ENCODE peak calls at places on chromosome 17, in nine cellular contexts. One of them, this sample, is unnamed.

GRCh38 chr17:19343671-19344151 is 18.8 kb downstream of the B9D1 start:
- DNase-seq in psoas muscle: peak; percentile 60
- DNase-seq in keratinocyte: no peak
- DNase-seq in vagina: no peak
- DNase-seq in PC-3: no peak
- DNase-seq in IMR-90: no peak
- DNase-seq in AG04450: no peak
- DNase-seq in effector memory CD4-positive, alpha-beta T cell: no peak
- DNase-seq in ovary: no peak
- DNase-seq in this sample: no peak

GRCh38 chr17:21278304-21279197 is 6.0 kb upstream of the MAP2K3 start:
- DNase-seq in vagina: no peak
- DNase-seq in effector memory CD4-positive, alpha-beta T cell: peak; percentile 49
- DNase-seq in AG04450: no peak
- DNase-seq in IMR-90: no peak
- DNase-seq in keratinocyte: no peak
- DNase-seq in psoas muscle: peak; percentile 81
- DNase-seq in ovary: no peak
- DNase-seq in PC-3: peak; percentile 38
- DNase-seq in this sample: peak; percentile 56

GRCh38 chr17:59837362-59838195 is 55.2 kb downstream of the TUBD1 start:
- DNase-seq in psoas muscle: no peak
- DNase-seq in IMR-90: peak; percentile 100
- DNase-seq in keratinocyte: peak; percentile 98
- DNase-seq in ovary: no peak
- DNase-seq in AG04450: peak; percentile 99
- DNase-seq in vagina: peak; percentile 98
- DNase-seq in PC-3: peak; percentile 100
- DNase-seq in effector memory CD4-positive, alpha-beta T cell: peak; percentile 64
- DNase-seq in this sample: peak; percentile 75

GRCh38 chr17:57433396-57433944 is 177.1 kb downstream of the MSI2 start:
- DNase-seq in AG04450: no peak
- DNase-seq in vagina: no peak
- DNase-seq in PC-3: no peak
- DNase-seq in keratinocyte: no peak
- DNase-seq in ovary: no peak
- DNase-seq in IMR-90: no peak
- DNase-seq in psoas muscle: no peak
- DNase-seq in effector memory CD4-positive, alpha-beta T cell: no peak
- DNase-seq in this sample: no peak

GRCh38 chr17:74543891-74544760 is 1.8 kb downstream of the CD300C start:
- DNase-seq in vagina: no peak
- DNase-seq in effector memory CD4-positive, alpha-beta T cell: no peak
- DNase-seq in ovary: no peak
- DNase-seq in PC-3: no peak
- DNase-seq in AG04450: no peak
- DNase-seq in IMR-90: no peak
- DNase-seq in psoas muscle: no peak
- DNase-seq in keratinocyte: no peak
- DNase-seq in this sample: no peak

GRCh38 chr17:13362341-13363122 is 239.2 kb downstream of the HS3ST3A1 start:
- DNase-seq in PC-3: peak; percentile 30
- DNase-seq in psoas muscle: no peak
- DNase-seq in keratinocyte: no peak
- DNase-seq in vagina: no peak
- DNase-seq in effector memory CD4-positive, alpha-beta T cell: no peak
- DNase-seq in AG04450: no peak
- DNase-seq in IMR-90: peak; percentile 91
- DNase-seq in ovary: no peak
- DNase-seq in this sample: no peak

GRCh38 chr17:28726396-28726911 is 421 bp upstream of the TLCD1 start:
- DNase-seq in AG04450: no peak
- DNase-seq in effector memory CD4-positive, alpha-beta T cell: peak; percentile 62
- DNase-seq in vagina: no peak
- DNase-seq in ovary: no peak
- DNase-seq in IMR-90: peak; percentile 39
- DNase-seq in PC-3: peak; percentile 54
- DNase-seq in keratinocyte: no peak
- DNase-seq in psoas muscle: no peak
- DNase-seq in this sample: no peak

GRCh38 chr17:339193-340061 is 13.2 kb downstream of the RPH3AL start:
- DNase-seq in ovary: no peak
- DNase-seq in keratinocyte: no peak
- DNase-seq in effector memory CD4-positive, alpha-beta T cell: no peak
- DNase-seq in psoas muscle: peak; percentile 44
- DNase-seq in IMR-90: no peak
- DNase-seq in AG04450: no peak
- DNase-seq in vagina: no peak
- DNase-seq in PC-3: no peak
- DNase-seq in this sample: no peak

GRCh38 chr17:55275894-55276804 is 11.4 kb downstream of the HLF start:
- DNase-seq in AG04450: no peak
- DNase-seq in ovary: peak; percentile 32
- DNase-seq in IMR-90: no peak
- DNase-seq in psoas muscle: no peak
- DNase-seq in PC-3: peak; percentile 85
- DNase-seq in keratinocyte: peak; percentile 32
- DNase-seq in vagina: no peak
- DNase-seq in effector memory CD4-positive, alpha-beta T cell: no peak
- DNase-seq in this sample: no peak

GRCh38 chr17:40718904-40719303 is 15.4 kb upstream of the KRT24 start:
- DNase-seq in vagina: no peak
- DNase-seq in psoas muscle: no peak
- DNase-seq in IMR-90: no peak
- DNase-seq in effector memory CD4-positive, alpha-beta T cell: no peak
- DNase-seq in AG04450: no peak
- DNase-seq in keratinocyte: peak; percentile 11
- DNase-seq in PC-3: peak; percentile 24
- DNase-seq in ovary: no peak
- DNase-seq in this sample: peak; percentile 25
- H3K27me3 ChIP-seq in vagina: no peaks in the 10 kb centered on the region
- H3K27me3 ChIP-seq in psoas muscle: no peaks in the 10 kb centered on the region
- H3K27me3 ChIP-seq in IMR-90: peaks cover 47% of the 10 kb centered on the region
- H3K27me3 ChIP-seq in effector memory CD4-positive, alpha-beta T cell: no peaks in the 10 kb centered on the region
- H3K27me3 ChIP-seq in AG04450: peaks cover 20% of the 10 kb centered on the region
- H3K27me3 ChIP-seq in keratinocyte: no peaks in the 10 kb centered on the region
- H3K27me3 ChIP-seq in PC-3: no peaks in the 10 kb centered on the region
- H3K27me3 ChIP-seq in ovary: no peaks in the 10 kb centered on the region
- H3K27me3 ChIP-seq in this sample: no peaks in the 10 kb centered on the region

GRCh38 chr17:39846205-39846604 is 17.9 kb downstream of the IKZF3 start:
- DNase-seq in PC-3: no peak
- DNase-seq in AG04450: no peak
- DNase-seq in vagina: no peak
- DNase-seq in psoas muscle: no peak
- DNase-seq in IMR-90: no peak
- DNase-seq in keratinocyte: no peak
- DNase-seq in effector memory CD4-positive, alpha-beta T cell: no peak
- DNase-seq in ovary: no peak
- DNase-seq in this sample: no peak
- H3K27me3 ChIP-seq in PC-3: peaks cover 18% of the 10 kb centered on the region
- H3K27me3 ChIP-seq in AG04450: peaks cover 14% of the 10 kb centered on the region
- H3K27me3 ChIP-seq in vagina: no peaks in the 10 kb centered on the region
- H3K27me3 ChIP-seq in psoas muscle: no peaks in the 10 kb centered on the region
- H3K27me3 ChIP-seq in IMR-90: peaks cover 39% of the 10 kb centered on the region
- H3K27me3 ChIP-seq in keratinocyte: peaks cover 34% of the 10 kb centered on the region
- H3K27me3 ChIP-seq in effector memory CD4-positive, alpha-beta T cell: no peaks in the 10 kb centered on the region
- H3K27me3 ChIP-seq in ovary: no peaks in the 10 kb centered on the region
- H3K27me3 ChIP-seq in this sample: no peaks in the 10 kb centered on the region

GRCh38 chr17:2852729-2853110 is 56.5 kb downstream of the RAP1GAP2 start:
- DNase-seq in AG04450: no peak
- DNase-seq in IMR-90: no peak
- DNase-seq in PC-3: no peak
- DNase-seq in ovary: no peak
- DNase-seq in psoas muscle: no peak
- DNase-seq in keratinocyte: no peak
- DNase-seq in effector memory CD4-positive, alpha-beta T cell: no peak
- DNase-seq in vagina: no peak
- DNase-seq in this sample: no peak
- H3K27me3 ChIP-seq in AG04450: peaks cover 6% of the 10 kb centered on the region
- H3K27me3 ChIP-seq in IMR-90: no peaks in the 10 kb centered on the region
- H3K27me3 ChIP-seq in PC-3: no peaks in the 10 kb centered on the region
- H3K27me3 ChIP-seq in ovary: no peaks in the 10 kb centered on the region
- H3K27me3 ChIP-seq in psoas muscle: peaks cover 15% of the 10 kb centered on the region
- H3K27me3 ChIP-seq in keratinocyte: no peaks in the 10 kb centered on the region
- H3K27me3 ChIP-seq in effector memory CD4-positive, alpha-beta T cell: no peaks in the 10 kb centered on the region
- H3K27me3 ChIP-seq in vagina: no peaks in the 10 kb centered on the region
- H3K27me3 ChIP-seq in this sample: peaks cover 6% of the 10 kb centered on the region

DNA sequence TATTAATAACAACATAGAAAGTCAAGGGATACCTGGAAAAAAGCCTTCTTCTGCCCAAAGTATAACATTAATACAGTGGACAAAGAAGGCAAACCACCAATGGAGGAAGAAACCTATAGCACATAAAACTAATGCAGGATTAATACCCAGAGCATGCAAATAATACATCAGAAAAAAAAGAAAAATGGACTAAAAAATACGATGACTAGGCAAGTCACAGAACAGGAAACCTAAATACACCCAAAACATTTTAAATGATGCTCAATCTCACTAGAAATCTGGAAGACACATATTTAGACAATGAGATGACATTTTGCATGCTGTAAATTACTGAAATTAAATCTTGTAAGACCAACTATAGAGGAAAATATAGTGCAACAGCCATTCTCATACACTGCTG is 55.9 kb downstream of the MED13 start:
- DNase-seq in PC-3: no peak
- DNase-seq in vagina: no peak
- DNase-seq in AG04450: no peak
- DNase-seq in ovary: no peak
- DNase-seq in IMR-90: no peak
- DNase-seq in psoas muscle: no peak
- DNase-seq in effector memory CD4-positive, alpha-beta T cell: no peak
- DNase-seq in keratinocyte: no peak
- DNase-seq in this sample: no peak
- H3K27me3 ChIP-seq in PC-3: no peaks in the 10 kb centered on the region
- H3K27me3 ChIP-seq in vagina: no peaks in the 10 kb centered on the region
- H3K27me3 ChIP-seq in AG04450: no peaks in the 10 kb centered on the region
- H3K27me3 ChIP-seq in ovary: no peaks in the 10 kb centered on the region
- H3K27me3 ChIP-seq in IMR-90: no peaks in the 10 kb centered on the region
- H3K27me3 ChIP-seq in psoas muscle: no peaks in the 10 kb centered on the region
- H3K27me3 ChIP-seq in effector memory CD4-positive, alpha-beta T cell: no peaks in the 10 kb centered on the region
- H3K27me3 ChIP-seq in keratinocyte: no peaks in the 10 kb centered on the region
- H3K27me3 ChIP-seq in this sample: no peaks in the 10 kb centered on the region

DNA sequence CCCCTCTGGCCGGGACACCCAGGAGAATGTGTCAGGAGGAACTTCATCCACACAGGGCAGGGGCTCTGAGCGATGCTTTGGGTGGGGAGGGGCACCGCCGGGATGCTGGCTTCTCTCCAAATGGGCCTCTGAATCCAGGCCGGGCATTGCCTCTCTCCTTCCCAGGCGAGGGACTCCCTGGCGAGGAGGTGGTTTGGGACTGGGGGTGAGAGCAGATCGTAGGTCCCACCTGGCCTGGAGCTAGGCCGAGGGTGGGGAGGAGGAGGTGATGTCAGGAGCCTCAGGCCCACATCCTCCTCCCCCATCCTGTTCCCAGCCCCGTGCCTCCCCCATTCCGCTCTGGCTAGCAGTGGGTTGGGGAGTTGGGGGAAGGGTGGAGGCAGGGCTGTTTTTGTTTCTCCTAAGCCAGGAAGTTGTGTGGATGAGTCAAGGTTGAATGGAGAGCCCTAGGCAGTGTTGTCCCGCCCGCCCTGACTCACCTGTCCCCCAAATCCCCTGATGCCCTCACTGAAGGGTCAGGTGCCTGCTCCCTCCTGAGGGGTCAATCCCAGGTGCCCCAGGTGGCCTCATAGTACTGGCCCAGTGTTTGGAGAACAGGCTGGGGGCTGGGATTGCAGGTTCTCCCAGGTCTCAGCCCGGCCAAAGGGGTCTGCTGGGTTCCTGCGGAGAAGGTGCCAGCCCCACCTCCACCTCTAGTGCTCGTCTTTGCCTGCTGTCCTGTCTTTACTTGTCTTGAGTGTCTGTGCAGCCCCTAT is 2.8 kb downstream of the GRB7 start:
- DNase-seq in PC-3: peak; percentile 82
- DNase-seq in psoas muscle: peak; percentile 32
- DNase-seq in IMR-90: peak; percentile 45
- DNase-seq in ovary: no peak
- DNase-seq in keratinocyte: peak; percentile 92
- DNase-seq in effector memory CD4-positive, alpha-beta T cell: no peak
- DNase-seq in vagina: no peak
- DNase-seq in AG04450: no peak
- DNase-seq in this sample: peak; percentile 90
- H3K27me3 ChIP-seq in PC-3: no peaks in the 10 kb centered on the region
- H3K27me3 ChIP-seq in psoas muscle: peaks cover 30% of the 10 kb centered on the region
- H3K27me3 ChIP-seq in IMR-90: peaks cover 48% of the 10 kb centered on the region
- H3K27me3 ChIP-seq in ovary: no peaks in the 10 kb centered on the region
- H3K27me3 ChIP-seq in keratinocyte: no peaks in the 10 kb centered on the region
- H3K27me3 ChIP-seq in effector memory CD4-positive, alpha-beta T cell: peaks cover 9% of the 10 kb centered on the region
- H3K27me3 ChIP-seq in vagina: no peaks in the 10 kb centered on the region
- H3K27me3 ChIP-seq in AG04450: peaks cover 37% of the 10 kb centered on the region
- H3K27me3 ChIP-seq in this sample: no peaks in the 10 kb centered on the region

DNA sequence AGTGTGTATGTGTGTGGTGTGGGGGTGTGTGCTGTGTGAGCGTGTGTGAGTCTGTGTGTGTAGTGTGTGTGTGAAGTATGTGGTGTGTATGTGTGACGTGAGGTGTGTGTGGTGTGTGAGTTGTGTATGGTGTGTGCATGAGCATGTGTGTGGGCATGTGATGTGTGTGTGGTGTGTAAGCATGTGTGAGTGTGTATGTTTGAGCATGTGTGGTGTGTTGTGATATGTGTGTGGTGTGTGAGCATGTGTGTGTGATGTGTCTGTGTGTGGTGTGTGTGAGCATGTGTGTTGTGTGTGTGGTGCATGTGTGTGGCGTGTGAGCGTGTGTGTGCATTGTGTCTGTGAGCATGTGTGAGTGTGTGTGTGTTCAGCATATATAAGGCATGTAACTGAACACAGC is 20.9 kb downstream of the MAPT start:
- DNase-seq in vagina: no peak
- DNase-seq in psoas muscle: no peak
- DNase-seq in IMR-90: no peak
- DNase-seq in ovary: no peak
- DNase-seq in PC-3: no peak
- DNase-seq in AG04450: no peak
- DNase-seq in effector memory CD4-positive, alpha-beta T cell: no peak
- DNase-seq in keratinocyte: no peak
- DNase-seq in this sample: no peak
- H3K27me3 ChIP-seq in vagina: no peaks in the 10 kb centered on the region
- H3K27me3 ChIP-seq in psoas muscle: no peaks in the 10 kb centered on the region
- H3K27me3 ChIP-seq in IMR-90: peaks cover 28% of the 10 kb centered on the region
- H3K27me3 ChIP-seq in ovary: no peaks in the 10 kb centered on the region
- H3K27me3 ChIP-seq in PC-3: no peaks in the 10 kb centered on the region
- H3K27me3 ChIP-seq in AG04450: peaks cover 4% of the 10 kb centered on the region
- H3K27me3 ChIP-seq in effector memory CD4-positive, alpha-beta T cell: no peaks in the 10 kb centered on the region
- H3K27me3 ChIP-seq in keratinocyte: peaks cover 8% of the 10 kb centered on the region
- H3K27me3 ChIP-seq in this sample: peaks cover 79% of the 10 kb centered on the region